ENCODE peak calls at places on chromosomes 6 and 20, in five cellular contexts. B is HCT116, Q is HepG2, F is K562, H is GM12878. O is an unnamed sample.

GRCh38 chr20:54134445-54135220 is 39.2 kb downstream of the CYP24A1 start:
- DNase-seq in B (peak; percentile 76), Q (peak; percentile 85), F (no peak), H (no peak), O (no peak)

GRCh38 chr6:18141805-18142590 is 12.9 kb downstream of the TPMT start:
- DNase-seq in B (no peak), Q (no peak), F (no peak), H (no peak), O (no peak)

GRCh38 chr6:69796081-69796626 is 656 bp downstream of the LMBRD1 start:
- DNase-seq in B (peak; percentile 63), Q (peak; percentile 56), F (peak; percentile 17), H (no peak), O (peak; percentile 76)

GRCh38 chr6:3139090-3139903 is 18.0 kb downstream of the TUBB2A start:
- DNase-seq in B (no peak), Q (peak; percentile 98), F (no peak), H (no peak), O (peak; percentile 84)

GRCh38 chr20:23222531-23223200 is 127.9 kb upstream of the NXT1 start:
- DNase-seq in B (no peak), Q (no peak), F (no peak), H (no peak), O (no peak)

GRCh38 chr20:22924949-22925612 is 110.0 kb upstream of the SSTR4 start:
- DNase-seq in B (no peak), Q (no peak), F (no peak), H (no peak), O (no peak)

GRCh38 chr6:33610057-33610456 is 11.1 kb upstream of the ITPR3 start:
- DNase-seq in B (no peak), Q (no peak), F (no peak), H (no peak), O (no peak)

GRCh38 chr6:52727908-52728307 is 35.4 kb downstream of the GSTA2 start:
- DNase-seq in B (no peak), Q (no peak), F (no peak), H (no peak), O (no peak)

GRCh38 chr6:91566467-91566866 is 979.6 kb upstream of the MAP3K7 start:
- DNase-seq in B (no peak), Q (no peak), F (no peak), H (no peak), O (no peak)

GRCh38 chr20:22490287-22491187 is 93.8 kb downstream of the FOXA2 start:
- DNase-seq in B (no peak), Q (peak; percentile 100), F (no peak), H (no peak), O (no peak)

GRCh38 chr6:40268166-40268958 is 318.8 kb downstream of the LRFN2 start:
- DNase-seq in B (no peak), Q (no peak), F (no peak), H (no peak), O (no peak)

GRCh38 chr6:78492351-78493010 is 374.9 kb upstream of the IRAK1BP1 start:
- DNase-seq in B (no peak), Q (no peak), F (no peak), H (no peak), O (no peak)

DNA sequence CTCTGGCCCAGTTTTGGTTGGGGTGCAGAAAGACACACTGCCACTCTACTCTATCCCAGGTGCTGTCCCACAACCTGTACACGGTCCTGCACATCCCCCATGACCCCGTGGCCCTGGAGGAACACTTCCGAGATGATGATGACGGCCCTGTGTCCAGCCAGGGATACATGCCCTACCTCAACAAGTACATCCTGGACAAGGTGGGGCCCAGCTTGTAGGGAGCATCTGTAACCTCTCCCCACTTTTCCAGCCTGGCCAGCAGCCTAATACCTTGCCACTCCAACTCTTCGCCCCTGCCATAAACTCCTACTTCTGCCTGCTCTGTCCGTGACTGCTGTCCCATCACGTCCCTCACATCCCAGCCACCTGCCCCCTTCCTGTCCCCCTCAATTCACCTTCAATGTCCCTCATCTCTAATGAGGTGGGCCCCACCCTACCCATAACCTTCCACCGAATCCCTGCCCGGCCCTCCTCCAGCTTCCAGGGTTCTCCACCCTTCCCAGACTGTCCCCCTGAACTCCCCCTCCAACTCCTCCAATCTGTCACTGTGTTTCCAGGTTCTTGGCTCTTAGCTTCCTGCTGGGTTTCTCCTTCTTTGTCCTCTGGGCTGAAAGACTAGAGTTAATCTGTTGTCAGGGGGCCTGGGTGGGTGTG is 12.1 kb downstream of the DEF6 start:
- DNase-seq in B (no peak), Q (no peak), F (no peak), H (no peak), O (no peak)
- TF ChIP-seq JUND in B (no peak), Q (no peak), F (no peak), H (no peak), O (no peak)

GRCh38 chr20:60214901-60215522 is 256.8 kb downstream of the CDH26 start:
- DNase-seq in B (no peak), Q (no peak), F (no peak), H (no peak), O (no peak)
- TF ChIP-seq JUND in B (no peak), Q (no peak), F (no peak), H (no peak), O (no peak)

GRCh38 chr20:21052241-21052640 is 53.9 kb downstream of the LINC00237 start:
- DNase-seq in B (no peak), Q (no peak), F (no peak), H (no peak), O (no peak)

GRCh38 chr20:21050710-21051109 is 55.4 kb downstream of the LINC00237 start:
- DNase-seq in B (no peak), Q (no peak), F (no peak), H (no peak), O (no peak)

GRCh38 chr20:21046413-21047070 is 59.6 kb downstream of the LINC00237 start:
- DNase-seq in B (no peak), Q (no peak), F (no peak), H (no peak), O (no peak)

GRCh38 chr20:21048841-21049273 is 57.3 kb downstream of the LINC00237 start:
- DNase-seq in B (peak; percentile 28), Q (peak; percentile 55), F (peak; percentile 69), H (no peak), O (peak; percentile 28)

DNA sequence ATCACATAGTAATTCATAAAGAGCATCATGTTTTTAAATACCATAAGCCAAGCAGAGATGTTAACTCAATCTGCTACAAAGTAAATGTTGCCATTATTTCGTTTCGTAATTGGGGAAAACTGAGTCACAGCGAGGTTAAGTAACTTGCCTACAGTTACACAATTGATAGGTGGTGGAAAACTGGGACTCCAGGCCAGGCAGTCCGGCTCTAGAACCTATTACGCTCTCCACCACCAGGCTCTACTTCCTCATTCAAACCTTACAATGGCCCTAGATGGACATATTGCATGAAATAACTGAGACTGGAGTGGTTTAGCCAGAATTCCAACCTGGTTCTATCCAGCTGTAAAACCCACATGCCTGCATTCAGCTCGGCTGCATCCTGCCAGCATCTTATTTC is 58.2 kb downstream of the LINC00237 start:
- DNase-seq in B (no peak), Q (no peak), F (no peak), H (no peak), O (no peak)
- TF ChIP-seq JUND in B (no peak), Q (no peak), F (no peak), H (no peak), O (no peak)

DNA sequence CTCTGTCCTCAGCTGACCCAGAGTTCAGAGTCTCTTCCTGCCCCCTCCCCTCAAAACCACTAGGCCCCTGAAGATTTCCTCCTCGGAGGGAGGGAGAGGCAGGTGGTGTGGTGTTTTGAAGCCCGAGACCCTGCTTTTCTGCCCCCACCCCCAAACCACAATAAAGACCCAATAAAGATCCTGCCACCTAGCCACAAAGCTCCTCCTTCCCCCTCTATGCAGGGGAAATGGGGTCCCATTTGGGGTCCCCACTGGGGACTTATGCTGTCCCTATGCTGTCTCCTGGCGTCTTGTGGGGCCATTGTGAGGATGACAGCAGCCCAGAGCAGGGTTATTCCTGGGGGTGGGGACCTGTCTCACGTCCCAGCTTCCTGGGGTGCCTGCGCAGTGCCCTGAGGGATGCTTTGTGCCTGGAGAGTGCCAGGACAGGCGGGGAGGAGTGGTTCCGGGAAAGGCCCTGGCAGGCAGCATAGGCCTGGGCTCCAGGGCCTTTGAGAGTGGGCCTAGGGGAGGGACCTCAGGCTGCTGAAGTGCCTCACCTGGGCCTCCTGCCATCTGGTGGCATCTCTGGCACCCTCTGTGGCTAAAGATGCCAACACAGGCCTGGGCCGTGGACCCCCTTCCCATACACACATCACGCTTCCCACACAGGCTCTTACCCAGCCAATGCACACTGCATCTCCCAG is 8.0 kb upstream of the ARMC12 start:
- DNase-seq in B (no peak), Q (no peak), F (peak; percentile 25), H (no peak), O (peak; percentile 71)
- TF ChIP-seq JUND in B (no peak), Q (no peak), F (no peak), H (no peak), O (no peak)

DNA sequence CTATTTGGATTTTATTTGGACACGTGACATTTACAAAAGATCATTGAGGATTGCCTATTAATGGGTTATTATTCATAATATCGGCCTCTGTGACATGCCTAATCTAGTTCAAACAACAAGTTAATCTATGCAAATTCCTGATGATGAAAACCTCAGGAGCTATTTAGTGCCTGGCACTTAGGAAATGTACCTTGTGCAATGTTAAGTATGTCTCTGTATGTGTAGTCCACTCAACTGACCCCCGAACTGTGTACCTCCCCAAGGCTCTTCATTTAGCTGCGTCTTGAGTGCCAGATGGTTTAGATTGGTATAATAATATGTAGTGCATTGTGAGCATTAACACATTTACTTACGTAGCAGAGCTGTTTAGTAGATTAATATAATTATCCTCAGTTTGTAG is 6.9 kb downstream of the LAMA2 start:
- DNase-seq in B (no peak), Q (no peak), F (no peak), H (no peak), O (no peak)
- TF ChIP-seq JUND in B (no peak), Q (no peak), F (no peak), H (no peak), O (no peak)

DNA sequence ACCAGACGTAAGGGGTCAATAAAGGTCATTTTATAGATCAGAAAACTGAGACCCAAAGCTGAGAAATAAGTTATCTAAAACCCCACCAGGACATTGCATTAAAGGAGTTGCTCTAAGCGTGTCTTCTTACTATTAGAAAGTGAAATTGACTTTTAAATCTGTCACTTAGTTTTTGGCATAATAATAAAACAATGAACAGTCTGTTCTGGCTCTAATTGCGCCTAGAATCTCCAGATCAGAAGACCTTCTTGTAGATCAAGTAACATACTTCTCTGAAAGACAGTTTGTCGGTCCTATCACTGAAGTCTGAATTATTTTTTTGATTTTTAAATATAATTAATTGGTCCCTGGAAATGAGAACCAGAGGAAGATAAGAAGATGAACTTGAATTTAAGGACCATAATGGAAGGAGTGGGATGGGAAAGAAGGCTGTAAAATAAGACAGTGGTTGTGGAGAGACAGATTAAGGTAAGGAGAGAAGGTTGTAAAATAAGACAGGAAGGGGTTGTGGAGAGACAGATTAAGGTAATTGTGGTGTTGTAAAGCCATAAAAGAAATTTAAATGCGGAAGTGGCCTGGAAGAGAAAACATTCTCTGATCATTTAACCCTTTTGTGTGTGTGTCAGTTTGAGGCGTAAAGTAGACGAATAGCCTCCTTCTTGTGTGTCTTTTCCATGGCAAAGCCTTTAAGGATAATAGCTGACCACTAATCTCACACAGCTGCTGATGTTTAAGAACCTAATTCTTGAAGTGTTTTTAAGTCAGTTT is 20.0 kb downstream of the TOP1 start:
- DNase-seq in B (no peak), Q (no peak), F (no peak), H (no peak), O (no peak)
- TF ChIP-seq JUND in B (no peak), Q (no peak), F (no peak), H (no peak), O (no peak)

DNA sequence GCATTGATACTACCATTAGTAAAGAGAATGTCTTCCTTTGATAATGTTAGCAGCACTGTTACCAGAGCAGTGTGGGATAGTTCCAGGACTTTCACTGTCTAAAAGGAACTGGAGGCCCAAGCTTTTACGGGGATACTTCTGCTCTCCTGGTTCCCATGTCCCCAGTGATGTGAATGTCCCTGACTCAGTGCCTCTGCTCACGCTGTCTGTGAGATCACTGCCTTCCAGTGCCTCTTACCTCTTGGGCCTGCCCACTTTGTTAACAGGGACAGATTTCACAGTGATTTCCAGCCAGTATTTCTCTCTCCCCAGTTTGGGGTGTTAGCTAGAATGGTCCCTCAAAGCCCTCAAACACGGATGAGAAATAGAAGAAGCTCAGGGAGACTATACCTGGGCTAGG is 14.4 kb downstream of the PTPRA start:
- DNase-seq in B (no peak), Q (no peak), F (no peak), H (no peak), O (no peak)
- TF ChIP-seq JUND in B (no peak), Q (no peak), F (no peak), H (no peak), O (no peak)

O was measured in T47D.